ENCODE peak calls at places on chromosomes 12 and 14, in six cellular contexts. One of them, this sample, is unnamed.

GRCh38 chr12:115085594-115085993 is 401.6 kb upstream of the TBX3 start:
- DNase-seq in EL: no peak
- DNase-seq in type B pancreatic cell: no peak
- DNase-seq in NCI-H1694: no peak
- DNase-seq in hypothalamus: no peak
- DNase-seq in non-pigmented ciliary epithelial cell: no peak
- DNase-seq in this sample: no peak

GRCh38 chr14:59428581-59429012 is 36.6 kb downstream of the GPR135 start:
- DNase-seq in non-pigmented ciliary epithelial cell: peak
- DNase-seq in EL: peak
- DNase-seq in hypothalamus: no peak
- DNase-seq in NCI-H1694: no peak
- DNase-seq in type B pancreatic cell: no peak
- DNase-seq in this sample: no peak

GRCh38 chr12:110579239-110579888 is 3.8 kb downstream of the PPTC7 start:
- DNase-seq in hypothalamus: no peak
- DNase-seq in non-pigmented ciliary epithelial cell: no peak
- DNase-seq in type B pancreatic cell: no peak
- DNase-seq in EL: no peak
- DNase-seq in NCI-H1694: no peak
- DNase-seq in this sample: no peak

GRCh38 chr14:24427537-24428508 is 1.6 kb downstream of the CBLN3 start:
- DNase-seq in hypothalamus: no peak
- DNase-seq in non-pigmented ciliary epithelial cell: no peak
- DNase-seq in EL: no peak
- DNase-seq in NCI-H1694: no peak
- DNase-seq in type B pancreatic cell: no peak
- DNase-seq in this sample: no peak

GRCh38 chr14:24310387-24310665 is 386 bp downstream of the LTB4R2 start:
- DNase-seq in NCI-H1694: no peak
- DNase-seq in EL: no peak
- DNase-seq in hypothalamus: no peak
- DNase-seq in type B pancreatic cell: no peak
- DNase-seq in non-pigmented ciliary epithelial cell: no peak
- DNase-seq in this sample: no peak

GRCh38 chr14:81849714-81850113 is 316.1 kb upstream of the SEL1L start:
- DNase-seq in EL: no peak
- DNase-seq in type B pancreatic cell: no peak
- DNase-seq in NCI-H1694: no peak
- DNase-seq in hypothalamus: no peak
- DNase-seq in non-pigmented ciliary epithelial cell: no peak
- DNase-seq in this sample: no peak

GRCh38 chr14:50013198-50013918 is 103.0 kb downstream of the VCPKMT start:
- DNase-seq in NCI-H1694: no peak
- DNase-seq in type B pancreatic cell: no peak
- DNase-seq in hypothalamus: no peak
- DNase-seq in EL: peak
- DNase-seq in non-pigmented ciliary epithelial cell: no peak
- DNase-seq in this sample: no peak

GRCh38 chr14:21231020-21231652 is 38.1 kb downstream of the HNRNPC start:
- DNase-seq in hypothalamus: no peak
- DNase-seq in type B pancreatic cell: no peak
- DNase-seq in non-pigmented ciliary epithelial cell: no peak
- DNase-seq in EL: no peak
- DNase-seq in NCI-H1694: no peak
- DNase-seq in this sample: no peak

GRCh38 chr14:71618047-71618446 is 314.2 kb upstream of the RGS6 start:
- DNase-seq in EL: no peak
- DNase-seq in type B pancreatic cell: no peak
- DNase-seq in NCI-H1694: no peak
- DNase-seq in hypothalamus: no peak
- DNase-seq in non-pigmented ciliary epithelial cell: no peak
- DNase-seq in this sample: no peak

This sample was measured in NT2/D1.